ENCODE peak calls at places on chromosome 19, in eight cellular contexts. M, W, N, Q, Y, E, P and U are unnamed samples.

GRCh38 chr19:54952591-54953344 is 5.4 kb upstream of the NLRP7 start:
- DNase-seq in N (no peak), E (no peak), P (no peak), Q (no peak), W (no peak), Y (no peak), M (no peak), U (no peak)

GRCh38 chr19:1882089-1882785 is 3.1 kb downstream of the ABHD17A start:
- DNase-seq in P (no peak), M (no peak), N (peak), W (no peak), Q (no peak), E (no peak), Y (no peak), U (no peak)

GRCh38 chr19:34733266-34733825 is 697 bp upstream of the ZNF181 start:
- DNase-seq in N (no peak), Y (peak), E (no peak), M (no peak), W (peak), P (no peak), Q (no peak), U (peak)

GRCh38 chr19:39823693-39824092 is 10.3 kb downstream of the DYRK1B start:
- DNase-seq in P (no peak), Q (no peak), Y (no peak), W (peak), E (no peak), N (no peak), M (no peak), U (no peak)

GRCh38 chr19:31356587-31357314 is 7.5 kb upstream of the TSHZ3 start:
- DNase-seq in N (peak), M (no peak), Y (peak), E (peak), P (no peak), W (peak), Q (no peak), U (no peak)

GRCh38 chr19:17579523-17580244 is 24.2 kb downstream of the COLGALT1 start:
- DNase-seq in P (no peak), Q (no peak), M (no peak), W (peak), N (peak), E (peak), Y (peak), U (no peak)

GRCh38 chr19:52527954-52528326 is 472 bp downstream of the ZNF808 start:
- DNase-seq in E (peak), Q (no peak), Y (peak), W (peak), P (no peak), N (peak), M (no peak), U (no peak)

GRCh38 chr19:20186163-20186562 is 19.1 kb downstream of the ZNF486 start:
- DNase-seq in P (no peak), E (no peak), N (no peak), W (no peak), Y (no peak), M (no peak), Q (no peak), U (no peak)

GRCh38 chr19:51688665-51689571 is 4.2 kb upstream of the SPACA6 start:
- DNase-seq in N (peak), E (peak), W (peak), Q (peak), P (no peak), Y (peak), M (peak), U (peak)

GRCh38 chr19:55069137-55069858 is 6.3 kb upstream of the RDH13 start:
- DNase-seq in E (peak), W (peak), N (peak), M (peak), Y (peak), Q (no peak), P (no peak), U (no peak)

GRCh38 chr19:16018106-16018755 is 58.1 kb upstream of the TPM4 start:
- DNase-seq in Y (no peak), W (peak), N (no peak), E (no peak), Q (no peak), P (no peak), M (peak), U (no peak)

GRCh38 chr19:42232435-42232834 is 10.0 kb downstream of the GSK3A start:
- DNase-seq in W (no peak), N (no peak), Y (no peak), M (no peak), E (no peak), Q (no peak), P (no peak), U (no peak)
- TF ChIP-seq POLR2AphosphoS5 in W (no peak), N (no peak), Y (peak), M (no peak), E (no peak), Q (no peak), P (no peak), U (no peak)

GRCh38 chr19:5054551-5055456 is 85.9 kb downstream of the KDM4B start:
- DNase-seq in P (no peak), M (no peak), Q (no peak), Y (no peak), E (no peak), N (no peak), W (no peak), U (no peak)

GRCh38 chr19:5057860-5058259 is 88.9 kb downstream of the KDM4B start:
- DNase-seq in E (no peak), M (no peak), N (no peak), P (no peak), W (peak), Q (no peak), Y (peak), U (no peak)

GRCh38 chr19:5053661-5054060 is 84.7 kb downstream of the KDM4B start:
- DNase-seq in Q (no peak), W (no peak), Y (no peak), E (no peak), N (no peak), M (no peak), P (no peak), U (no peak)

GRCh38 chr19:5052945-5053485 is 84.1 kb downstream of the KDM4B start:
- DNase-seq in M (no peak), N (no peak), W (peak), Y (no peak), Q (no peak), E (no peak), P (no peak), U (no peak)

DNA sequence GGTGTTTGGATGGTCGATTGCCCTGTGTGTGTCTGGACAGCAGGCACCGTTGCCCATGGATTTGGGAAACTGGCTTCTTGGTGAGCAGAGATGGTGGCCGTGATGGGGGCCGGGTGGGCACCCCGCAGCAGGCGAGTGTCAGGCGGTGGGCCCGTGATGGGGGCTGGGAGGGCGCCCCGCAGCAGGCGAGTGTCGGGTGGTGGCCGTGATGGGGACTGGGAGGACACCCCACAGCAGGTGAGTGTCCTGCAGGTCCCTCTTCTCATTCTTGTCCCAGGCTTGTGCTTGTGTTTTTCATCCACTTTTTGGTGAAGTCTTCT is 86.5 kb downstream of the KDM4B start:
- DNase-seq in E (no peak), Y (no peak), W (no peak), Q (no peak), M (no peak), P (no peak), N (no peak), U (no peak)
- TF ChIP-seq EP300 in E (no peak), Y (no peak), W (no peak), Q (no peak), M (no peak), P (no peak), N (no peak), U (no peak)

GRCh38 chr19:4390862-4391693 is 9.3 kb downstream of the SH3GL1 start:
- DNase-seq in Q (no peak), P (no peak), M (no peak), Y (no peak), N (no peak), W (no peak), E (no peak), U (no peak)

GRCh38 chr19:4393947-4394590 is 6.3 kb downstream of the SH3GL1 start:
- DNase-seq in E (no peak), M (no peak), W (no peak), P (no peak), Y (no peak), Q (no peak), N (no peak), U (no peak)

GRCh38 chr19:4390017-4390861 is 10.1 kb downstream of the SH3GL1 start:
- DNase-seq in N (peak), W (no peak), M (no peak), P (no peak), Q (no peak), E (no peak), Y (no peak), U (no peak)

GRCh38 chr19:4389511-4390016 is 10.8 kb downstream of the SH3GL1 start:
- DNase-seq in Y (no peak), W (no peak), N (no peak), E (no peak), P (no peak), Q (no peak), M (no peak), U (no peak)

GRCh38 chr19:4391701-4392543 is 8.4 kb downstream of the SH3GL1 start:
- DNase-seq in N (no peak), Q (no peak), P (no peak), Y (no peak), M (no peak), E (no peak), W (no peak), U (no peak)
- TF ChIP-seq POLR2AphosphoS5 in N (no peak), Q (peak), P (no peak), Y (no peak), M (peak), E (no peak), W (no peak), U (peak)

DNA sequence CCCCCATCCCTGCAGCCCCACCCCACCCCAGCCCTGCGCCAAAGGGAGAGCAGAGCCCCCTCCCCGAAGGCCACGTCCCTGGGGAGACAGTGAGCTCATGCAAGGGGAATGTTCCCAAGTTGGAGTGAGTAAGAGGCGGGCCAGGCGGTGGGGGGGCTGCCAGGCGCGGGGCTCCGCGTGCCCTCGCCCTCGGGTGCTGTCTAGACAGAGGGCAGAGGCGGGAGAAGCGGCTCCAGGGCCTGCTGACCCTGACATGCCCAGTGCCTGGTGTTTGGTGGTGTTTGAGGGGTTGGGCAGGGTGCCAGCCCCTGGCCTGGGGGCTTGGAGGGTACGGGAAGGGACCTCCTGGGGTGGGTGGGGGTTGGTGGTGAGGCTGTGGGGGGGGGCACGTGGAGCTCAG is 1.0 kb downstream of the FSTL3 start:
- DNase-seq in M (peak), W (peak), E (no peak), P (no peak), N (peak), Q (no peak), Y (no peak), U (no peak)
- TF ChIP-seq EP300 in M (no peak), W (no peak), E (no peak), P (no peak), N (no peak), Q (no peak), Y (no peak), U (no peak)

GRCh38 chr19:41376241-41376997 is at the start of gene TMEM91:
- DNase-seq in W (peak), N (peak), P (no peak), Y (peak), E (peak), Q (no peak), M (peak), U (peak)
- TF ChIP-seq POLR2AphosphoS5 in W (no peak), N (no peak), P (no peak), Y (no peak), E (no peak), Q (peak), M (no peak), U (no peak)

GRCh38 chr19:48717059-48717395 is 2.5 kb downstream of the MAMSTR start:
- DNase-seq in M (no peak), N (no peak), P (no peak), Y (no peak), Q (no peak), W (no peak), E (no peak), U (no peak)
- TF ChIP-seq EP300 in M (no peak), N (no peak), P (no peak), Y (no peak), Q (no peak), W (no peak), E (no peak), U (no peak)

GRCh38 chr19:12730054-12730453 is 4.4 kb downstream of the TRIR start:
- DNase-seq in P (no peak), M (no peak), E (no peak), Q (no peak), N (no peak), W (no peak), Y (no peak), U (no peak)

GRCh38 chr19:12733907-12734214 is 623 bp downstream of the TRIR start:
- DNase-seq in E (no peak), Q (no peak), P (no peak), M (no peak), W (no peak), Y (no peak), N (no peak), U (no peak)

GRCh38 chr19:12733369-12733896 is 1.1 kb downstream of the TRIR start:
- DNase-seq in Y (no peak), M (no peak), N (no peak), P (no peak), Q (no peak), W (peak), E (no peak), U (no peak)

GRCh38 chr19:12727745-12728433 is 4.2 kb upstream of the TNPO2 start:
- DNase-seq in W (no peak), Y (no peak), M (no peak), E (no peak), N (no peak), P (no peak), Q (no peak), U (no peak)

GRCh38 chr19:12731337-12731736 is 3.1 kb downstream of the TRIR start:
- DNase-seq in N (no peak), P (no peak), Y (no peak), E (no peak), M (no peak), Q (no peak), W (no peak), U (no peak)
- TF ChIP-seq POLR2AphosphoS5 in N (no peak), P (no peak), Y (no peak), E (no peak), M (no peak), Q (no peak), W (no peak), U (no peak)

GRCh38 chr19:10683064-10683426 is 18.2 kb upstream of the QTRT1 start:
- DNase-seq in Q (no peak), P (no peak), N (no peak), W (no peak), E (no peak), M (no peak), Y (no peak), U (no peak)

GRCh38 chr19:10686661-10687517 is 14.3 kb upstream of the QTRT1 start:
- DNase-seq in P (no peak), W (peak), M (no peak), Y (no peak), Q (no peak), N (no peak), E (no peak), U (no peak)

GRCh38 chr19:10683582-10683981 is 17.7 kb upstream of the QTRT1 start:
- DNase-seq in E (no peak), N (no peak), Y (no peak), W (no peak), M (no peak), Q (no peak), P (no peak), U (no peak)

GRCh38 chr19:10686193-10686592 is 15.0 kb upstream of the QTRT1 start:
- DNase-seq in W (no peak), P (no peak), M (no peak), E (no peak), Y (no peak), Q (no peak), N (no peak), U (no peak)

DNA sequence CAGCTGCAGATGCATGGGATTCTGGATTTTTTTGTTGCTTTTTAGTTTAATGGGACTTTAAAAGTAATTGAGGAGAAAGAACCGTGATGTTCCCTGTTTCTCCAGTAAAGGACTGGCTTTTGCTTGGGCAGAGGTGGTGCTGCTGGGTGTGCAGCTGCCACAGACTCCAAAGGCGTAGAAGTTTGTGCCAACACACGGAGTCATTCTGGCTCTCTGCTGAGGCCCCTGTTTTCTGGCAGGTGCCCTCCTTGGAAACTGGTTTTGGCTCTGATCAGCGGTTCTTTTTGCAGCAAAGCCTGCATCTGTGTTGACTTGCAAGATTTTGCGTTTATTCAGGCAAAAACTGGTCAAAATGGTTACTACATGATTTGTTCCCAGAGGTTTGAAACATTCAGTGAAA is 16.0 kb upstream of the QTRT1 start:
- DNase-seq in N (no peak), P (no peak), Q (no peak), Y (no peak), W (no peak), M (no peak), E (no peak), U (no peak)
- TF ChIP-seq EP300 in N (no peak), P (no peak), Q (no peak), Y (no peak), W (no peak), M (no peak), E (no peak), U (no peak)